ENCODE peak calls at places on chromosome 3, in four cellular contexts. One of them, this sample, is unnamed.

GRCh38 chr3:138849541-138849940 is 14.8 kb upstream of the PIK3CB start:
- DNase-seq in HCT116: no peak
- DNase-seq in heart right ventricle: no peak
- DNase-seq in HepG2: peak; percentile 85
- DNase-seq in this sample: no peak

GRCh38 chr3:185070491-185071335 is 82.1 kb downstream of the C3orf70 start:
- DNase-seq in heart right ventricle: no peak
- DNase-seq in HCT116: peak; percentile 18
- DNase-seq in HepG2: peak; percentile 73
- DNase-seq in this sample: no peak

GRCh38 chr3:177932346-177932745 is 603.9 kb upstream of the KCNMB2 start:
- DNase-seq in heart right ventricle: no peak
- DNase-seq in HCT116: no peak
- DNase-seq in HepG2: no peak
- DNase-seq in this sample: no peak

GRCh38 chr3:71478568-71478967 is 105.0 kb downstream of the FOXP1 start:
- DNase-seq in heart right ventricle: no peak
- DNase-seq in HCT116: no peak
- DNase-seq in HepG2: no peak
- DNase-seq in this sample: no peak

GRCh38 chr3:86554346-86554745 is 436.6 kb downstream of the VGLL3 start:
- DNase-seq in HCT116: no peak
- DNase-seq in HepG2: no peak
- DNase-seq in heart right ventricle: no peak
- DNase-seq in this sample: no peak

GRCh38 chr3:4313606-4314308 is 10.6 kb downstream of the SETMAR start:
- DNase-seq in HepG2: peak; percentile 73
- DNase-seq in HCT116: no peak
- DNase-seq in heart right ventricle: no peak
- DNase-seq in this sample: no peak

GRCh38 chr3:89560546-89560945 is 453.1 kb downstream of the EPHA3 start:
- DNase-seq in HCT116: no peak
- DNase-seq in heart right ventricle: no peak
- DNase-seq in HepG2: no peak
- DNase-seq in this sample: no peak

GRCh38 chr3:194351080-194351672 is at the start of gene CPN2:
- DNase-seq in HCT116: no peak
- DNase-seq in HepG2: peak; percentile 77
- DNase-seq in heart right ventricle: no peak
- DNase-seq in this sample: no peak

GRCh38 chr3:82610236-82610635 is 848.8 kb upstream of the GBE1 start:
- DNase-seq in HepG2: no peak
- DNase-seq in heart right ventricle: no peak
- DNase-seq in HCT116: no peak
- DNase-seq in this sample: no peak

GRCh38 chr3:40979962-40980361 is 219.3 kb upstream of the CTNNB1 start:
- DNase-seq in HepG2: no peak
- DNase-seq in heart right ventricle: no peak
- DNase-seq in HCT116: no peak
- DNase-seq in this sample: no peak

GRCh38 chr3:185250653-185251052 is 3.2 kb downstream of the EHHADH start:
- DNase-seq in HCT116: no peak
- DNase-seq in HepG2: peak; percentile 53
- DNase-seq in heart right ventricle: no peak
- DNase-seq in this sample: no peak

GRCh38 chr3:143751643-143752178 is 96.6 kb downstream of the SLC9A9 start:
- DNase-seq in HepG2: no peak
- DNase-seq in heart right ventricle: no peak
- DNase-seq in HCT116: no peak
- DNase-seq in this sample: no peak

GRCh38 chr3:171505822-171506333 is 45.7 kb upstream of the TNIK start:
- DNase-seq in HepG2: no peak
- DNase-seq in heart right ventricle: no peak
- DNase-seq in HCT116: no peak
- DNase-seq in this sample: no peak

GRCh38 chr3:55373413-55373812 is 113.7 kb downstream of the WNT5A start:
- DNase-seq in HepG2: no peak
- DNase-seq in HCT116: no peak
- DNase-seq in heart right ventricle: no peak
- DNase-seq in this sample: no peak

GRCh38 chr3:44477312-44478030 is at the start of gene ZNF445:
- DNase-seq in HCT116: peak; percentile 48
- DNase-seq in heart right ventricle: peak; percentile 78
- DNase-seq in HepG2: peak; percentile 67
- DNase-seq in this sample: peak; percentile 23

GRCh38 chr3:56133423-56133822 is 334.8 kb downstream of the ERC2 start:
- DNase-seq in HCT116: no peak
- DNase-seq in heart right ventricle: no peak
- DNase-seq in HepG2: no peak
- DNase-seq in this sample: no peak

GRCh38 chr3:56610669-56611335 is 53.8 kb downstream of the CCDC66 start:
- DNase-seq in HCT116: no peak
- DNase-seq in heart right ventricle: peak; percentile 21
- DNase-seq in HepG2: no peak
- DNase-seq in this sample: no peak

GRCh38 chr3:26279091-26279490 is 343.5 kb upstream of the LRRC3B start:
- DNase-seq in HCT116: no peak
- DNase-seq in HepG2: no peak
- DNase-seq in heart right ventricle: no peak
- DNase-seq in this sample: no peak

GRCh38 chr3:107045791-107046190 is 331.4 kb upstream of the CCDC54 start:
- DNase-seq in HepG2: no peak
- DNase-seq in heart right ventricle: no peak
- DNase-seq in HCT116: no peak
- DNase-seq in this sample: no peak

GRCh38 chr3:45547764-45548683 is 46.5 kb upstream of the LIMD1 start:
- DNase-seq in heart right ventricle: peak; percentile 39
- DNase-seq in HCT116: no peak
- DNase-seq in HepG2: no peak
- DNase-seq in this sample: no peak

GRCh38 chr3:178551916-178552321 is 15.7 kb downstream of the KCNMB2 start:
- DNase-seq in heart right ventricle: no peak
- DNase-seq in HepG2: no peak
- DNase-seq in HCT116: no peak
- DNase-seq in this sample: no peak

GRCh38 chr3:56788506-56788905 is 13.2 kb downstream of the ARHGEF3 start:
- DNase-seq in HepG2: no peak
- DNase-seq in HCT116: no peak
- DNase-seq in heart right ventricle: no peak
- DNase-seq in this sample: no peak

GRCh38 chr3:72938471-72939265 is 50.8 kb downstream of the GXYLT2 start:
- DNase-seq in heart right ventricle: peak; percentile 69
- DNase-seq in HepG2: peak; percentile 81
- DNase-seq in HCT116: peak; percentile 54
- DNase-seq in this sample: peak; percentile 96

GRCh38 chr3:109702252-109702651 is 364.9 kb upstream of the DPPA4 start:
- DNase-seq in HCT116: no peak
- DNase-seq in HepG2: no peak
- DNase-seq in heart right ventricle: no peak
- DNase-seq in this sample: no peak

GRCh38 chr3:77319711-77320110 is 279.8 kb downstream of the ROBO2 start:
- DNase-seq in heart right ventricle: no peak
- DNase-seq in HCT116: no peak
- DNase-seq in HepG2: peak; percentile 15
- DNase-seq in this sample: no peak

GRCh38 chr3:71063768-71064287 is 519.7 kb downstream of the FOXP1 start:
- DNase-seq in HCT116: no peak
- DNase-seq in heart right ventricle: peak; percentile 49
- DNase-seq in HepG2: peak; percentile 49
- DNase-seq in this sample: no peak

GRCh38 chr3:14540209-14540575 is at the start of gene GRIP2:
- DNase-seq in HepG2: no peak
- DNase-seq in heart right ventricle: peak; percentile 61
- DNase-seq in HCT116: no peak
- DNase-seq in this sample: no peak

GRCh38 chr3:150433347-150433746 is 25.2 kb downstream of the TSC22D2 start:
- DNase-seq in heart right ventricle: no peak
- DNase-seq in HCT116: no peak
- DNase-seq in HepG2: no peak
- DNase-seq in this sample: no peak
- H3K27ac ChIP-seq in heart right ventricle: no peak overlapping the region
- H3K27ac ChIP-seq in HCT116: no peak overlapping the region
- H3K27ac ChIP-seq in HepG2: no peak overlapping the region
- H3K27ac ChIP-seq in this sample: no peak overlapping the region

GRCh38 chr3:38265604-38266307 is at the start of gene SLC22A13:
- DNase-seq in heart right ventricle: no peak
- DNase-seq in HepG2: no peak
- DNase-seq in HCT116: no peak
- DNase-seq in this sample: no peak
- H3K4me3 ChIP-seq in heart right ventricle: no peak within 1 kb of the TSS
- H3K4me3 ChIP-seq in HepG2: no peak within 1 kb of the TSS
- H3K4me3 ChIP-seq in HCT116: no peak within 1 kb of the TSS
- H3K4me3 ChIP-seq in this sample: no peak within 1 kb of the TSS

GRCh38 chr3:19171794-19172193 is 23.5 kb downstream of the KCNH8 start:
- DNase-seq in heart right ventricle: no peak
- DNase-seq in HCT116: no peak
- DNase-seq in HepG2: no peak
- DNase-seq in this sample: no peak

GRCh38 chr3:19173945-19174344 is 25.6 kb downstream of the KCNH8 start:
- DNase-seq in HCT116: no peak
- DNase-seq in HepG2: no peak
- DNase-seq in heart right ventricle: no peak
- DNase-seq in this sample: no peak
- TF ChIP-seq CTCF in HCT116: no peak
- TF ChIP-seq CTCF in HepG2: no peak
- TF ChIP-seq CTCF in heart right ventricle: no peak
- TF ChIP-seq CTCF in this sample: no peak

GRCh38 chr3:124859025-124859424 is 28.1 kb downstream of the ITGB5 start:
- DNase-seq in heart right ventricle: peak; percentile 23
- DNase-seq in HepG2: no peak
- DNase-seq in HCT116: no peak
- DNase-seq in this sample: peak; percentile 81

GRCh38 chr3:124862006-124862405 is 25.2 kb downstream of the ITGB5 start:
- DNase-seq in HepG2: no peak
- DNase-seq in heart right ventricle: no peak
- DNase-seq in HCT116: no peak
- DNase-seq in this sample: no peak

GRCh38 chr3:124860599-124860998 is 26.6 kb downstream of the ITGB5 start:
- DNase-seq in HCT116: peak; percentile 80
- DNase-seq in heart right ventricle: peak; percentile 86
- DNase-seq in HepG2: peak; percentile 28
- DNase-seq in this sample: peak; percentile 86

GRCh38 chr3:124858275-124858674 is 28.9 kb downstream of the ITGB5 start:
- DNase-seq in heart right ventricle: no peak
- DNase-seq in HCT116: no peak
- DNase-seq in HepG2: no peak
- DNase-seq in this sample: no peak

DNA sequence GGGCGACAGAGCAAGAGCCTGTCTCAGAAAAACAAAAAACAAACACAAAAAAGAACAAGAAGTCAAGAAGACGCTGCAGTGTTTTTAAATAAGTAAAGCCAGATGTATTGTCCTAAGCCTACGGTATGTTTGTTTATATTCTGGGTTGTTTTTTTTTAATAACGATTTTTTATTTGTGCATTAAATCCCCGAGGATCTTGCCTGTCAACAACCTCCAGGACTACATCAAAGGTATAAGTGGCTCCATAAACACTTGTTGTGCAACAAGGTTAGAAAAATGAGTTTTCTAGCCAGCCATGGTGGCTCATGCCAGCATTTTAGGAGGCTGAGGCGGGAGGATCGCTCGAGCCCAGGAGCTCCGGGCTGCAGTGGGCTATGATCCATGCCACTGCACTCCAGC is 26.1 kb downstream of the ITGB5 start:
- DNase-seq in HepG2: no peak
- DNase-seq in heart right ventricle: no peak
- DNase-seq in HCT116: no peak
- DNase-seq in this sample: no peak
- H3K27ac ChIP-seq in HepG2: no peak overlapping the region
- H3K27ac ChIP-seq in heart right ventricle: no peak overlapping the region
- H3K27ac ChIP-seq in HCT116: peak overlapping the region; percentile 36
- H3K27ac ChIP-seq in this sample: peak overlapping the region; percentile 69

DNA sequence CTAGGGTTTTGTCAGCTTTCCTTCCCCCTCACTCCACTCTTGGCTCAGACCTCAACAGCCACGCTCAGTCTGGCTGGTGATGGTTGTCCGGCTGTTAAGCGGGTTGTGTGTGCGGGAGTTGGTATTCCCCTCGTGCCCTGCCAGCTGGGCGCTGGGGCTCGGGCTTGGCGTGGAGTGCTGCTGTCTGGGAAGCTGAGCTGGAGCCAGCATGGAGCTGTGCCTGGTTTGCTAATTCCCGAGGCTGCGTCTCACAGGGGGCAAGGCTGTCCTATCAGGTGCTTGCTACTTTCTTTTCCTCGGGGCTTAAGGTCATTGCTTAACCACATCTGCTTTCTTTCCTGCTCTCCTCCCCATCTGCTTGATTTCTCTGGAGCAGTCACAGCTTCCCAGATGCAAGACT is 29.9 kb downstream of the PDIA5 start:
- DNase-seq in HCT116: no peak
- DNase-seq in heart right ventricle: peak; percentile 78
- DNase-seq in HepG2: no peak
- DNase-seq in this sample: peak; percentile 59
- H3K4me3 ChIP-seq in HCT116: no peak overlapping the region
- H3K4me3 ChIP-seq in heart right ventricle: no peak overlapping the region
- H3K4me3 ChIP-seq in HepG2: no peak overlapping the region
- H3K4me3 ChIP-seq in this sample: no peak overlapping the region

GRCh38 chr3:157154563-157155333 is 5.2 kb downstream of the CCNL1 start:
- DNase-seq in HepG2: no peak
- DNase-seq in heart right ventricle: no peak
- DNase-seq in HCT116: no peak
- DNase-seq in this sample: no peak
- TF ChIP-seq CTCF in HepG2: no peak
- TF ChIP-seq CTCF in heart right ventricle: no peak
- TF ChIP-seq CTCF in HCT116: no peak
- TF ChIP-seq CTCF in this sample: no peak

DNA sequence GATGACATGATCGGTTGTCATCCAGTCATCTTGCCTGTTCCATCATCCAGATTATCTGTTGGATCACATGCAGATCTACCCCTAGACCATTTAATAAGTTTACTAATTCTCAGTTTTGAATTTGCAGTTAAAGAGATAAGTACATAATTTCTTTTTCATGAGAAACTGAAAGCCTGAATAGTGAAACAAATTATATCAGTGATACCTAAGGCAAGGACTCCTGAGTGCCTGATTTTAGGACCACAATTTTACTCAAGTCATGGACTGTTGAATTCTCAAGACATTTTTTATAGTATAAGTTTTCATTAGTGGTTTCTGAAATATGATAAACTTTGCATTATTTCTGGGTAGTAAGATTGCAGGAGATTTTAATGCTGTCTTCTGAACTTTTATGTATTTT is 13.2 kb downstream of the SIDT1 start:
- DNase-seq in HepG2: no peak
- DNase-seq in HCT116: no peak
- DNase-seq in heart right ventricle: no peak
- DNase-seq in this sample: no peak
- H3K27ac ChIP-seq in HepG2: no peak overlapping the region
- H3K27ac ChIP-seq in HCT116: no peak overlapping the region
- H3K27ac ChIP-seq in heart right ventricle: no peak overlapping the region
- H3K27ac ChIP-seq in this sample: no peak overlapping the region